ENCODE peak calls at places on chromosomes 6 and 20, in five cellular contexts. S, O, V, Q and E are unnamed samples. For H3K9me3, the result is how much of the 10 kb centered on the place peaks cover.

GRCh38 chr6:114319749-114320148 is 23.1 kb downstream of the HS3ST5 start:
- DNase-seq in S (no peak), O (no peak), Q (no peak), V (no peak), E (no peak)

GRCh38 chr20:58199469-58199868 is 29.0 kb downstream of the ANKRD60 start:
- DNase-seq in S (no peak), V (no peak), O (no peak), Q (no peak), E (no peak)

GRCh38 chr6:104771258-104771832 is 88.4 kb downstream of the HACE1 start:
- DNase-seq in Q (no peak), V (no peak), O (no peak), S (no peak), E (no peak)

GRCh38 chr20:48212806-48213509 is 427.7 kb upstream of the SULF2 start:
- DNase-seq in S (no peak), O (no peak), V (no peak), Q (no peak), E (no peak)

GRCh38 chr6:130928993-130929678 is 101.9 kb downstream of the SMLR1 start:
- DNase-seq in O (no peak), S (no peak), V (no peak), Q (no peak), E (no peak)

GRCh38 chr6:75317503-75318206 is 33.1 kb upstream of the TMEM30A start:
- DNase-seq in Q (no peak), O (no peak), S (no peak), V (no peak), E (no peak)

GRCh38 chr20:444862-445426 is 17.4 kb downstream of the TBC1D20 start:
- DNase-seq in Q (no peak), V (no peak), S (no peak), O (no peak), E (no peak)

GRCh38 chr6:151372164-151372563 is 19.2 kb downstream of the ZBTB2 start:
- DNase-seq in S (no peak), O (no peak), V (no peak), Q (no peak), E (no peak)

GRCh38 chr6:80540700-80541099 is 434.2 kb downstream of the BCKDHB start:
- DNase-seq in O (no peak), S (no peak), Q (no peak), V (no peak), E (no peak)
- H3K4me3 ChIP-seq in O (no peak), S (no peak), Q (no peak), V (no peak), E (no peak)

DNA sequence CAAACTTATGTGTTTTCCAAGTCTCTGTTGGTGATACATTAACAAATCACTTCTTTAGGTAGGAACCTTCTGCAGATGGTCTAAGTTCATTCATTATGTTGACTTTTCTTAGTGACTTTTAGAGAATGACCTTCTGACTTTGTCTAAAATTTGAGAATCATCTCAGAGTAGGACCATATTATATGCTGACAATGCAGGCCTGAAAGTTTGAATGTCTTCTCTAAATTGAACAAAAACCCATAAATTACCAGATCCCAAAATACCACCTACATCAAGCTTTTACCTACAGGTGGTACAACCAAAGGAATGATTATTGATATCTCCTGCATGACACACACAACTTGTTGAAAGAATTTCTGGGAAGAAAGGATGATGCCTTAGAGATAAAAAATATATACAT is 191.5 kb downstream of the SOD2 start:
- DNase-seq in O (no peak), Q (no peak), V (no peak), S (no peak), E (no peak)
- H3K9me3 ChIP-seq in O (under half), Q (under half), V (under half), S (under half), E (under half)

DNA sequence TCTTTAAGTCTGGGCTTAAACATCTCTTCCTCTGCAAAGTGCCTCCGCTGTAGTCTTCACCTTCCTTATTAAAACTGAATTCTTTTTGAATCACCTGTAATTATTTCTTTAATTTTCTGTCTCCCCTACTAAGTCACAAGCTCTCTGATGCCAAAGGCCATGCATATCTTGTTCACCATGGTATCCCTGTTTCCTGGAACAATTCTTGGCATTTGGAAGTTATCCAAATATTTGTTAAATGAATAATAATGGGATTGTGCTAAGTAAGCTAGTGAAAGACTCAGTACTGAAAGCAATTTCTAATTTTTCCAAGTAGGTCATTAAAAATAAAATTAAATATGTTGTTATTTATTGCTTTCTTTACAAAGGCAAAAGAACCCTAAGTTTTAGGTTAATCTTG is 12.2 kb downstream of the SNAP91 start:
- DNase-seq in Q (no peak), S (no peak), V (no peak), O (no peak), E (no peak)
- H3K4me3 ChIP-seq in Q (no peak), S (no peak), V (no peak), O (no peak), E (no peak)

DNA sequence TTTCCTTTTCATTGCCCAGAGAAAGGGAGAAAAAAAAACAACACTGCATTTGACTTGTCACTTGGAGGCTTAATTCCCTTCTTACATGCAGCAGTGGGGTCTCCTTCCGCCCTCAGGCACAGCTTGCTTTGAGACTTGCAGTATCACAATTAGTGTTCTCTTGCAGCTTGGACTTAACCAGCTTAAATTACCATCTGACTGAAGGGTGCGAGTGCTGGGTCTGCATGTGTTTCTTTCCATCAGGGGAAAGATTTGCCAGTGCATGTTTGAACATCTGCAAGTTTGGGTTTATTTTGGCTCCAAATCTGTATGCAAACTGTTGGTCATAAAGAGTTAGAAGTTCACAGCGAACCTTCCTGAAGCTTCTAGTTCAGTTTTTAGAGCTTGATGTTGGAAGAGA is 35.7 kb upstream of the IRF4 start:
- DNase-seq in S (no peak), O (no peak), V (peak), Q (peak), E (no peak)
- H3K9me3 ChIP-seq in S (under half), O (under half), V (under half), Q (under half), E (under half)

GRCh38 chr20:35941620-35942019 is 12.7 kb downstream of the SCAND1 start:
- DNase-seq in Q (no peak), O (no peak), V (no peak), S (no peak), E (no peak)

GRCh38 chr20:35942243-35942642 is 12.1 kb downstream of the SCAND1 start:
- DNase-seq in V (no peak), Q (no peak), O (no peak), S (no peak), E (no peak)

GRCh38 chr20:35944189-35944588 is 10.1 kb downstream of the SCAND1 start:
- DNase-seq in V (no peak), Q (no peak), O (no peak), S (no peak), E (no peak)

GRCh38 chr20:35934050-35934449 is 20.3 kb downstream of the SCAND1 start:
- DNase-seq in Q (no peak), V (no peak), O (no peak), S (no peak), E (no peak)

GRCh38 chr20:35939264-35939663 is 15.0 kb downstream of the SCAND1 start:
- DNase-seq in O (no peak), V (no peak), Q (no peak), S (no peak), E (no peak)
- H3K4me3 ChIP-seq in O (no peak), V (no peak), Q (no peak), S (no peak), E (no peak)

DNA sequence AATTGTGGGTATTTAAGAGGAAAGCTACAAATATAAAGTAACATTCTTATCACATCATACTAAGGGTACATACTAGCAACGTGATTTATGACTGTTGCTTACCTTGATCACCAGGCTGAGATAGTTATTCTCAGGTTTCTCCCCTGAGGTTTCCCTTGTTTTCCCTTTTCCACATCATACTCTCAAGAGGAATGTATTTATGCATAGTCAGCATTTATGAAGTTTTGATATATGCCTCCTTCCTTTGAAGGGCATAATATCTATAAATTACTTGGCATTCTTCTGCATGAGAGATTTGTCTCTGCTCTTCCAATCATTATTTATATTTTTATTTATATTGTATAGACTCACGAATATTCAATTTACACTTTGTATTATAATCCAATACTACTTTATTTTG is 726.7 kb upstream of the ADGRB3 start:
- DNase-seq in O (no peak), S (no peak), Q (no peak), V (no peak), E (no peak)
- H3K9me3 ChIP-seq in O (under half), S (under half), Q (under half), V (under half), E (under half)